ENCODE peak calls at places on chromosome 18, in ten cellular contexts. One of them, this sample, is unnamed.

GRCh38 chr18:41814651-41815050 is 140.4 kb upstream of the PIK3C3 start:
- DNase-seq in cardiac fibroblast: no peak
- DNase-seq in GM12864: no peak
- DNase-seq in heart left ventricle: no peak
- DNase-seq in pancreas: no peak
- DNase-seq in H9: no peak
- DNase-seq in GM06990: no peak
- DNase-seq in right lobe of liver: no peak
- DNase-seq in nephron progenitor cell: no peak
- DNase-seq in CD8-positive, alpha-beta T cell: no peak
- DNase-seq in this sample: no peak

GRCh38 chr18:24778810-24779418 is 318.5 kb downstream of the HRH4 start:
- DNase-seq in H9: no peak
- DNase-seq in nephron progenitor cell: no peak
- DNase-seq in CD8-positive, alpha-beta T cell: no peak
- DNase-seq in GM12864: no peak
- DNase-seq in GM06990: no peak
- DNase-seq in heart left ventricle: no peak
- DNase-seq in right lobe of liver: peak; percentile 61
- DNase-seq in pancreas: no peak
- DNase-seq in cardiac fibroblast: no peak
- DNase-seq in this sample: no peak

GRCh38 chr18:55869965-55870585 is 282.1 kb upstream of the TCF4 start:
- DNase-seq in heart left ventricle: peak; percentile 39
- DNase-seq in GM12864: no peak
- DNase-seq in nephron progenitor cell: no peak
- DNase-seq in cardiac fibroblast: peak; percentile 43
- DNase-seq in GM06990: no peak
- DNase-seq in CD8-positive, alpha-beta T cell: no peak
- DNase-seq in H9: no peak
- DNase-seq in right lobe of liver: no peak
- DNase-seq in pancreas: no peak
- DNase-seq in this sample: no peak

GRCh38 chr18:2568129-2568528 is 3.2 kb downstream of the METTL4 start:
- DNase-seq in pancreas: no peak
- DNase-seq in H9: no peak
- DNase-seq in heart left ventricle: no peak
- DNase-seq in GM12864: no peak
- DNase-seq in GM06990: no peak
- DNase-seq in CD8-positive, alpha-beta T cell: no peak
- DNase-seq in cardiac fibroblast: no peak
- DNase-seq in right lobe of liver: no peak
- DNase-seq in nephron progenitor cell: no peak
- DNase-seq in this sample: no peak

GRCh38 chr18:21305621-21306020 is 63.6 kb downstream of the GREB1L start:
- DNase-seq in GM06990: no peak
- DNase-seq in H9: no peak
- DNase-seq in GM12864: no peak
- DNase-seq in nephron progenitor cell: no peak
- DNase-seq in heart left ventricle: no peak
- DNase-seq in pancreas: no peak
- DNase-seq in cardiac fibroblast: no peak
- DNase-seq in CD8-positive, alpha-beta T cell: no peak
- DNase-seq in right lobe of liver: no peak
- DNase-seq in this sample: no peak

GRCh38 chr18:32770181-32770650 is 2.6 kb downstream of the KLHL14 start:
- DNase-seq in GM06990: no peak
- DNase-seq in nephron progenitor cell: peak; percentile 44
- DNase-seq in GM12864: no peak
- DNase-seq in cardiac fibroblast: no peak
- DNase-seq in right lobe of liver: no peak
- DNase-seq in H9: peak; percentile 47
- DNase-seq in heart left ventricle: peak; percentile 6
- DNase-seq in pancreas: peak; percentile 13
- DNase-seq in CD8-positive, alpha-beta T cell: no peak
- DNase-seq in this sample: no peak

GRCh38 chr18:4142876-4143275 is 312.2 kb downstream of the DLGAP1 start:
- DNase-seq in H9: no peak
- DNase-seq in heart left ventricle: no peak
- DNase-seq in GM12864: no peak
- DNase-seq in nephron progenitor cell: no peak
- DNase-seq in GM06990: no peak
- DNase-seq in cardiac fibroblast: no peak
- DNase-seq in CD8-positive, alpha-beta T cell: no peak
- DNase-seq in pancreas: no peak
- DNase-seq in right lobe of liver: no peak
- DNase-seq in this sample: no peak

GRCh38 chr18:13222371-13223281 is 4.1 kb downstream of the LDLRAD4 start:
- DNase-seq in pancreas: peak; percentile 26
- DNase-seq in CD8-positive, alpha-beta T cell: no peak
- DNase-seq in right lobe of liver: peak; percentile 79
- DNase-seq in heart left ventricle: peak; percentile 79
- DNase-seq in GM06990: no peak
- DNase-seq in GM12864: no peak
- DNase-seq in nephron progenitor cell: no peak
- DNase-seq in H9: no peak
- DNase-seq in cardiac fibroblast: peak; percentile 28
- DNase-seq in this sample: no peak

GRCh38 chr18:9025104-9025838 is 77.2 kb upstream of the NDUFV2 start:
- DNase-seq in GM12864: no peak
- DNase-seq in right lobe of liver: no peak
- DNase-seq in pancreas: no peak
- DNase-seq in H9: no peak
- DNase-seq in nephron progenitor cell: no peak
- DNase-seq in heart left ventricle: no peak
- DNase-seq in GM06990: no peak
- DNase-seq in CD8-positive, alpha-beta T cell: no peak
- DNase-seq in cardiac fibroblast: no peak
- DNase-seq in this sample: no peak

GRCh38 chr18:73264562-73264921 is 396.8 kb upstream of the NETO1 start:
- DNase-seq in GM06990: no peak
- DNase-seq in pancreas: no peak
- DNase-seq in CD8-positive, alpha-beta T cell: no peak
- DNase-seq in nephron progenitor cell: no peak
- DNase-seq in GM12864: no peak
- DNase-seq in H9: no peak
- DNase-seq in right lobe of liver: no peak
- DNase-seq in cardiac fibroblast: no peak
- DNase-seq in heart left ventricle: no peak
- DNase-seq in this sample: no peak

GRCh38 chr18:2104620-2105462 is 466.5 kb downstream of the METTL4 start:
- DNase-seq in right lobe of liver: peak; percentile 57
- DNase-seq in cardiac fibroblast: peak; percentile 69
- DNase-seq in nephron progenitor cell: peak; percentile 46
- DNase-seq in heart left ventricle: peak; percentile 30
- DNase-seq in pancreas: peak; percentile 40
- DNase-seq in GM06990: peak; percentile 6
- DNase-seq in CD8-positive, alpha-beta T cell: peak; percentile 27
- DNase-seq in GM12864: no peak
- DNase-seq in H9: peak; percentile 75
- DNase-seq in this sample: peak; percentile 67

GRCh38 chr18:7467708-7468466 is 99.2 kb upstream of the PTPRM start:
- DNase-seq in GM12864: no peak
- DNase-seq in CD8-positive, alpha-beta T cell: no peak
- DNase-seq in right lobe of liver: no peak
- DNase-seq in GM06990: no peak
- DNase-seq in H9: no peak
- DNase-seq in pancreas: no peak
- DNase-seq in heart left ventricle: no peak
- DNase-seq in cardiac fibroblast: no peak
- DNase-seq in nephron progenitor cell: peak; percentile 11
- DNase-seq in this sample: no peak

GRCh38 chr18:45602926-45603325 is 12.3 kb upstream of the SLC14A2 start:
- DNase-seq in heart left ventricle: no peak
- DNase-seq in pancreas: no peak
- DNase-seq in GM06990: no peak
- DNase-seq in CD8-positive, alpha-beta T cell: no peak
- DNase-seq in cardiac fibroblast: no peak
- DNase-seq in right lobe of liver: no peak
- DNase-seq in GM12864: no peak
- DNase-seq in nephron progenitor cell: no peak
- DNase-seq in H9: no peak
- DNase-seq in this sample: no peak

GRCh38 chr18:8635087-8635486 is 25.9 kb downstream of the RAB12 start:
- DNase-seq in H9: no peak
- DNase-seq in nephron progenitor cell: no peak
- DNase-seq in GM06990: no peak
- DNase-seq in heart left ventricle: no peak
- DNase-seq in cardiac fibroblast: peak; percentile 71
- DNase-seq in CD8-positive, alpha-beta T cell: no peak
- DNase-seq in pancreas: no peak
- DNase-seq in GM12864: no peak
- DNase-seq in right lobe of liver: no peak
- DNase-seq in this sample: no peak

GRCh38 chr18:60358516-60358915 is 14.1 kb downstream of the MC4R start:
- DNase-seq in nephron progenitor cell: no peak
- DNase-seq in H9: no peak
- DNase-seq in GM06990: no peak
- DNase-seq in right lobe of liver: no peak
- DNase-seq in cardiac fibroblast: peak; percentile 1
- DNase-seq in pancreas: no peak
- DNase-seq in heart left ventricle: no peak
- DNase-seq in GM12864: no peak
- DNase-seq in CD8-positive, alpha-beta T cell: no peak
- DNase-seq in this sample: no peak

GRCh38 chr18:21315741-21316187 is 73.7 kb downstream of the GREB1L start:
- DNase-seq in CD8-positive, alpha-beta T cell: no peak
- DNase-seq in H9: peak; percentile 73
- DNase-seq in GM06990: no peak
- DNase-seq in nephron progenitor cell: peak; percentile 51
- DNase-seq in GM12864: no peak
- DNase-seq in pancreas: no peak
- DNase-seq in cardiac fibroblast: no peak
- DNase-seq in heart left ventricle: no peak
- DNase-seq in right lobe of liver: no peak
- DNase-seq in this sample: peak; percentile 6

GRCh38 chr18:12066910-12067511 is 26.6 kb upstream of the ANKRD62 start:
- DNase-seq in right lobe of liver: no peak
- DNase-seq in GM12864: no peak
- DNase-seq in GM06990: no peak
- DNase-seq in pancreas: no peak
- DNase-seq in heart left ventricle: no peak
- DNase-seq in CD8-positive, alpha-beta T cell: no peak
- DNase-seq in H9: no peak
- DNase-seq in nephron progenitor cell: no peak
- DNase-seq in cardiac fibroblast: no peak
- DNase-seq in this sample: no peak

GRCh38 chr18:36662000-36662399 is 166.8 kb downstream of the TPGS2 start:
- DNase-seq in H9: peak; percentile 55
- DNase-seq in heart left ventricle: no peak
- DNase-seq in CD8-positive, alpha-beta T cell: no peak
- DNase-seq in GM06990: no peak
- DNase-seq in right lobe of liver: no peak
- DNase-seq in nephron progenitor cell: no peak
- DNase-seq in cardiac fibroblast: peak; percentile 11
- DNase-seq in GM12864: no peak
- DNase-seq in pancreas: no peak
- DNase-seq in this sample: peak; percentile 19
- TF ChIP-seq CTCF in H9: peak; percentile 68
- TF ChIP-seq CTCF in heart left ventricle: peak; percentile 27
- TF ChIP-seq CTCF in CD8-positive, alpha-beta T cell: no peak
- TF ChIP-seq CTCF in GM06990: peak; percentile 38
- TF ChIP-seq CTCF in right lobe of liver: no peak
- TF ChIP-seq CTCF in nephron progenitor cell: peak; percentile 23
- TF ChIP-seq CTCF in cardiac fibroblast: peak; percentile 4
- TF ChIP-seq CTCF in GM12864: peak; percentile 41
- TF ChIP-seq CTCF in pancreas: no peak
- TF ChIP-seq CTCF in this sample: no peak

GRCh38 chr18:26654173-26655009 is 106.0 kb upstream of the KCTD1 start:
- DNase-seq in nephron progenitor cell: no peak
- DNase-seq in right lobe of liver: no peak
- DNase-seq in pancreas: no peak
- DNase-seq in GM06990: no peak
- DNase-seq in cardiac fibroblast: peak; percentile 8
- DNase-seq in CD8-positive, alpha-beta T cell: no peak
- DNase-seq in GM12864: no peak
- DNase-seq in heart left ventricle: no peak
- DNase-seq in H9: no peak
- DNase-seq in this sample: no peak
- TF ChIP-seq CTCF in nephron progenitor cell: no peak
- TF ChIP-seq CTCF in right lobe of liver: no peak
- TF ChIP-seq CTCF in pancreas: no peak
- TF ChIP-seq CTCF in GM06990: no peak
- TF ChIP-seq CTCF in cardiac fibroblast: no peak
- TF ChIP-seq CTCF in CD8-positive, alpha-beta T cell: no peak
- TF ChIP-seq CTCF in GM12864: no peak
- TF ChIP-seq CTCF in heart left ventricle: no peak
- TF ChIP-seq CTCF in H9: no peak
- TF ChIP-seq CTCF in this sample: no peak

GRCh38 chr18:77067315-77068061 is 65.1 kb downstream of the MBP start:
- DNase-seq in right lobe of liver: no peak
- DNase-seq in pancreas: no peak
- DNase-seq in CD8-positive, alpha-beta T cell: peak; percentile 73
- DNase-seq in cardiac fibroblast: peak; percentile 95
- DNase-seq in H9: no peak
- DNase-seq in GM12864: no peak
- DNase-seq in GM06990: peak; percentile 76
- DNase-seq in heart left ventricle: no peak
- DNase-seq in nephron progenitor cell: no peak
- DNase-seq in this sample: no peak
- TF ChIP-seq CTCF in right lobe of liver: no peak
- TF ChIP-seq CTCF in pancreas: no peak
- TF ChIP-seq CTCF in CD8-positive, alpha-beta T cell: no peak
- TF ChIP-seq CTCF in cardiac fibroblast: peak; percentile 26
- TF ChIP-seq CTCF in H9: no peak
- TF ChIP-seq CTCF in GM12864: no peak
- TF ChIP-seq CTCF in GM06990: peak; percentile 46
- TF ChIP-seq CTCF in heart left ventricle: no peak
- TF ChIP-seq CTCF in nephron progenitor cell: no peak
- TF ChIP-seq CTCF in this sample: no peak

GRCh38 chr18:48708807-48709206 is 170.0 kb downstream of the CTIF start:
- DNase-seq in right lobe of liver: no peak
- DNase-seq in nephron progenitor cell: no peak
- DNase-seq in heart left ventricle: no peak
- DNase-seq in CD8-positive, alpha-beta T cell: no peak
- DNase-seq in GM12864: no peak
- DNase-seq in GM06990: no peak
- DNase-seq in H9: no peak
- DNase-seq in pancreas: no peak
- DNase-seq in cardiac fibroblast: no peak
- DNase-seq in this sample: no peak

GRCh38 chr18:48709371-48709770 is 170.5 kb downstream of the CTIF start:
- DNase-seq in right lobe of liver: no peak
- DNase-seq in heart left ventricle: peak; percentile 70
- DNase-seq in cardiac fibroblast: no peak
- DNase-seq in H9: peak; percentile 75
- DNase-seq in nephron progenitor cell: no peak
- DNase-seq in pancreas: no peak
- DNase-seq in CD8-positive, alpha-beta T cell: no peak
- DNase-seq in GM06990: no peak
- DNase-seq in GM12864: no peak
- DNase-seq in this sample: peak; percentile 47

GRCh38 chr18:48713302-48713701 is 174.5 kb downstream of the CTIF start:
- DNase-seq in GM06990: no peak
- DNase-seq in heart left ventricle: peak; percentile 64
- DNase-seq in cardiac fibroblast: peak; percentile 75
- DNase-seq in right lobe of liver: no peak
- DNase-seq in nephron progenitor cell: no peak
- DNase-seq in CD8-positive, alpha-beta T cell: no peak
- DNase-seq in H9: no peak
- DNase-seq in pancreas: no peak
- DNase-seq in GM12864: no peak
- DNase-seq in this sample: no peak

GRCh38 chr18:48714873-48715272 is 176.0 kb downstream of the CTIF start:
- DNase-seq in CD8-positive, alpha-beta T cell: no peak
- DNase-seq in right lobe of liver: no peak
- DNase-seq in GM06990: no peak
- DNase-seq in H9: peak; percentile 57
- DNase-seq in GM12864: no peak
- DNase-seq in pancreas: no peak
- DNase-seq in nephron progenitor cell: no peak
- DNase-seq in cardiac fibroblast: no peak
- DNase-seq in heart left ventricle: no peak
- DNase-seq in this sample: no peak

GRCh38 chr18:48711651-48712486 is 173.0 kb downstream of the CTIF start:
- DNase-seq in nephron progenitor cell: peak; percentile 50
- DNase-seq in right lobe of liver: no peak
- DNase-seq in GM12864: no peak
- DNase-seq in H9: peak; percentile 51
- DNase-seq in heart left ventricle: peak; percentile 59
- DNase-seq in CD8-positive, alpha-beta T cell: no peak
- DNase-seq in pancreas: no peak
- DNase-seq in GM06990: no peak
- DNase-seq in cardiac fibroblast: peak; percentile 66
- DNase-seq in this sample: peak; percentile 33
- TF ChIP-seq CTCF in nephron progenitor cell: peak; percentile 63
- TF ChIP-seq CTCF in right lobe of liver: peak; percentile 26
- TF ChIP-seq CTCF in GM12864: peak; percentile 71
- TF ChIP-seq CTCF in H9: peak; percentile 65
- TF ChIP-seq CTCF in heart left ventricle: peak; percentile 66
- TF ChIP-seq CTCF in CD8-positive, alpha-beta T cell: no peak
- TF ChIP-seq CTCF in pancreas: no peak
- TF ChIP-seq CTCF in GM06990: peak; percentile 56
- TF ChIP-seq CTCF in cardiac fibroblast: peak; percentile 53
- TF ChIP-seq CTCF in this sample: no peak

This sample was measured in endothelial cell.